ENCODE peak calls at places on chromosomes 16 and 17, in ten cellular contexts. One of them, this sample, is unnamed.

GRCh38 chr17:80730739-80731138 is 186.1 kb downstream of the RPTOR start:
- DNase-seq in left lung: no peak
- DNase-seq in heart left ventricle: no peak
- DNase-seq in gastrocnemius medialis: no peak
- DNase-seq in GM12865: no peak
- DNase-seq in AG04449: no peak
- DNase-seq in endodermal cell: no peak
- DNase-seq in dorsolateral prefrontal cortex: no peak
- DNase-seq in tibial artery: no peak
- DNase-seq in AG04450: no peak
- DNase-seq in this sample: no peak

GRCh38 chr17:71302721-71303549 is 817.9 kb upstream of the SOX9 start:
- DNase-seq in AG04450: no peak
- DNase-seq in heart left ventricle: no peak
- DNase-seq in tibial artery: no peak
- DNase-seq in AG04449: no peak
- DNase-seq in endodermal cell: no peak
- DNase-seq in left lung: no peak
- DNase-seq in dorsolateral prefrontal cortex: no peak
- DNase-seq in gastrocnemius medialis: no peak
- DNase-seq in GM12865: no peak
- DNase-seq in this sample: no peak

GRCh38 chr17:12599185-12599920 is 66.3 kb upstream of the MYOCD start:
- DNase-seq in heart left ventricle: no peak
- DNase-seq in endodermal cell: no peak
- DNase-seq in left lung: no peak
- DNase-seq in AG04450: peak; percentile 52
- DNase-seq in tibial artery: no peak
- DNase-seq in gastrocnemius medialis: no peak
- DNase-seq in AG04449: no peak
- DNase-seq in dorsolateral prefrontal cortex: no peak
- DNase-seq in GM12865: no peak
- DNase-seq in this sample: peak; percentile 40

GRCh38 chr16:63787014-63787413 is 1334.8 kb downstream of the CDH11 start:
- DNase-seq in dorsolateral prefrontal cortex: no peak
- DNase-seq in AG04450: no peak
- DNase-seq in GM12865: no peak
- DNase-seq in heart left ventricle: no peak
- DNase-seq in gastrocnemius medialis: no peak
- DNase-seq in tibial artery: no peak
- DNase-seq in endodermal cell: no peak
- DNase-seq in AG04449: no peak
- DNase-seq in left lung: no peak
- DNase-seq in this sample: no peak

GRCh38 chr16:2026461-2027023 is at the start of gene NHERF2:
- DNase-seq in endodermal cell: peak; percentile 78
- DNase-seq in tibial artery: no peak
- DNase-seq in heart left ventricle: peak; percentile 62
- DNase-seq in left lung: peak; percentile 84
- DNase-seq in dorsolateral prefrontal cortex: no peak
- DNase-seq in AG04449: no peak
- DNase-seq in GM12865: no peak
- DNase-seq in AG04450: no peak
- DNase-seq in gastrocnemius medialis: no peak
- DNase-seq in this sample: no peak

GRCh38 chr16:48384305-48384981 is 770 bp downstream of the SIAH1 start:
- DNase-seq in left lung: peak; percentile 90
- DNase-seq in dorsolateral prefrontal cortex: peak; percentile 49
- DNase-seq in AG04449: no peak
- DNase-seq in gastrocnemius medialis: peak; percentile 60
- DNase-seq in endodermal cell: peak; percentile 85
- DNase-seq in heart left ventricle: peak; percentile 71
- DNase-seq in AG04450: no peak
- DNase-seq in tibial artery: peak; percentile 52
- DNase-seq in GM12865: peak; percentile 61
- DNase-seq in this sample: peak; percentile 74

GRCh38 chr17:8326591-8327583 is 12.8 kb upstream of the ODF4 start:
- DNase-seq in heart left ventricle: peak; percentile 57
- DNase-seq in AG04450: no peak
- DNase-seq in endodermal cell: peak; percentile 85
- DNase-seq in gastrocnemius medialis: no peak
- DNase-seq in GM12865: no peak
- DNase-seq in left lung: no peak
- DNase-seq in tibial artery: peak; percentile 38
- DNase-seq in AG04449: no peak
- DNase-seq in dorsolateral prefrontal cortex: no peak
- DNase-seq in this sample: peak; percentile 61

GRCh38 chr16:88454315-88455057 is 1.4 kb downstream of the ZFPM1 start:
- DNase-seq in AG04450: no peak
- DNase-seq in AG04449: no peak
- DNase-seq in left lung: no peak
- DNase-seq in heart left ventricle: no peak
- DNase-seq in tibial artery: no peak
- DNase-seq in GM12865: peak; percentile 69
- DNase-seq in dorsolateral prefrontal cortex: no peak
- DNase-seq in gastrocnemius medialis: no peak
- DNase-seq in endodermal cell: peak; percentile 72
- DNase-seq in this sample: no peak

GRCh38 chr17:2002767-2003329 is 22.3 kb downstream of the RTN4RL1 start:
- DNase-seq in gastrocnemius medialis: peak; percentile 54
- DNase-seq in tibial artery: no peak
- DNase-seq in AG04450: no peak
- DNase-seq in GM12865: no peak
- DNase-seq in heart left ventricle: no peak
- DNase-seq in dorsolateral prefrontal cortex: no peak
- DNase-seq in AG04449: no peak
- DNase-seq in endodermal cell: peak; percentile 63
- DNase-seq in left lung: no peak
- DNase-seq in this sample: no peak

GRCh38 chr17:19237389-19238166 is 412 bp downstream of the EPN2 start:
- DNase-seq in tibial artery: peak; percentile 37
- DNase-seq in endodermal cell: peak; percentile 85
- DNase-seq in GM12865: peak; percentile 29
- DNase-seq in AG04450: no peak
- DNase-seq in AG04449: no peak
- DNase-seq in heart left ventricle: peak; percentile 46
- DNase-seq in dorsolateral prefrontal cortex: no peak
- DNase-seq in left lung: peak; percentile 79
- DNase-seq in gastrocnemius medialis: peak; percentile 34
- DNase-seq in this sample: no peak

GRCh38 chr16:13973321-13974023 is 53.5 kb downstream of the ERCC4 start:
- DNase-seq in gastrocnemius medialis: no peak
- DNase-seq in AG04449: no peak
- DNase-seq in dorsolateral prefrontal cortex: peak; percentile 58
- DNase-seq in endodermal cell: no peak
- DNase-seq in AG04450: no peak
- DNase-seq in tibial artery: no peak
- DNase-seq in left lung: no peak
- DNase-seq in heart left ventricle: no peak
- DNase-seq in GM12865: no peak
- DNase-seq in this sample: no peak

GRCh38 chr16:57955572-57955971 is 15.4 kb downstream of the CNGB1 start:
- DNase-seq in AG04450: no peak
- DNase-seq in heart left ventricle: peak; percentile 43
- DNase-seq in left lung: no peak
- DNase-seq in AG04449: no peak
- DNase-seq in GM12865: no peak
- DNase-seq in gastrocnemius medialis: no peak
- DNase-seq in tibial artery: no peak
- DNase-seq in dorsolateral prefrontal cortex: no peak
- DNase-seq in endodermal cell: no peak
- DNase-seq in this sample: no peak

GRCh38 chr17:31843382-31843780 is 15.7 kb downstream of the COPRS start:
- DNase-seq in AG04449: no peak
- DNase-seq in GM12865: no peak
- DNase-seq in left lung: no peak
- DNase-seq in heart left ventricle: no peak
- DNase-seq in dorsolateral prefrontal cortex: no peak
- DNase-seq in AG04450: no peak
- DNase-seq in gastrocnemius medialis: no peak
- DNase-seq in tibial artery: no peak
- DNase-seq in endodermal cell: no peak
- DNase-seq in this sample: peak; percentile 22

GRCh38 chr17:31835984-31836383 is 23.1 kb downstream of the COPRS start:
- DNase-seq in heart left ventricle: no peak
- DNase-seq in tibial artery: no peak
- DNase-seq in GM12865: no peak
- DNase-seq in gastrocnemius medialis: no peak
- DNase-seq in AG04450: no peak
- DNase-seq in left lung: no peak
- DNase-seq in endodermal cell: no peak
- DNase-seq in dorsolateral prefrontal cortex: no peak
- DNase-seq in AG04449: no peak
- DNase-seq in this sample: peak; percentile 54

GRCh38 chr17:31838641-31839225 is 20.3 kb downstream of the COPRS start:
- DNase-seq in left lung: no peak
- DNase-seq in AG04450: no peak
- DNase-seq in dorsolateral prefrontal cortex: no peak
- DNase-seq in GM12865: no peak
- DNase-seq in AG04449: no peak
- DNase-seq in tibial artery: no peak
- DNase-seq in endodermal cell: no peak
- DNase-seq in gastrocnemius medialis: no peak
- DNase-seq in heart left ventricle: no peak
- DNase-seq in this sample: peak; percentile 47

GRCh38 chr17:31842416-31843381 is 16.3 kb downstream of the COPRS start:
- DNase-seq in gastrocnemius medialis: peak; percentile 51
- DNase-seq in GM12865: peak; percentile 68
- DNase-seq in AG04450: peak; percentile 60
- DNase-seq in heart left ventricle: peak; percentile 73
- DNase-seq in tibial artery: peak; percentile 64
- DNase-seq in left lung: no peak
- DNase-seq in AG04449: no peak
- DNase-seq in dorsolateral prefrontal cortex: peak; percentile 67
- DNase-seq in endodermal cell: peak; percentile 96
- DNase-seq in this sample: peak; percentile 69

GRCh38 chr17:31841850-31842415 is 17.1 kb downstream of the COPRS start:
- DNase-seq in dorsolateral prefrontal cortex: no peak
- DNase-seq in AG04450: no peak
- DNase-seq in heart left ventricle: no peak
- DNase-seq in GM12865: no peak
- DNase-seq in tibial artery: no peak
- DNase-seq in AG04449: no peak
- DNase-seq in left lung: no peak
- DNase-seq in endodermal cell: no peak
- DNase-seq in gastrocnemius medialis: no peak
- DNase-seq in this sample: no peak
- H3K4me3 ChIP-seq in dorsolateral prefrontal cortex: peak overlapping the region; percentile 54
- H3K4me3 ChIP-seq in AG04450: no peak overlapping the region
- H3K4me3 ChIP-seq in heart left ventricle: no peak overlapping the region
- H3K4me3 ChIP-seq in GM12865: no peak overlapping the region
- H3K4me3 ChIP-seq in tibial artery: peak overlapping the region; percentile 23
- H3K4me3 ChIP-seq in AG04449: no peak overlapping the region
- H3K4me3 ChIP-seq in left lung: no peak overlapping the region
- H3K4me3 ChIP-seq in endodermal cell: no peak overlapping the region
- H3K4me3 ChIP-seq in gastrocnemius medialis: no peak overlapping the region
- H3K4me3 ChIP-seq in this sample: no peak overlapping the region

GRCh38 chr17:44733753-44734152 is 25.0 kb upstream of the ADAM11 start:
- DNase-seq in AG04450: no peak
- DNase-seq in heart left ventricle: peak; percentile 37
- DNase-seq in GM12865: no peak
- DNase-seq in tibial artery: no peak
- DNase-seq in AG04449: no peak
- DNase-seq in gastrocnemius medialis: no peak
- DNase-seq in endodermal cell: peak; percentile 90
- DNase-seq in left lung: no peak
- DNase-seq in dorsolateral prefrontal cortex: peak; percentile 45
- DNase-seq in this sample: no peak
- TF ChIP-seq CTCF in AG04450: peak; percentile 24
- TF ChIP-seq CTCF in heart left ventricle: no peak
- TF ChIP-seq CTCF in GM12865: no peak
- TF ChIP-seq CTCF in tibial artery: no peak
- TF ChIP-seq CTCF in AG04449: peak; percentile 39
- TF ChIP-seq CTCF in gastrocnemius medialis: no peak
- TF ChIP-seq CTCF in endodermal cell: peak; percentile 79
- TF ChIP-seq CTCF in left lung: no peak
- TF ChIP-seq CTCF in dorsolateral prefrontal cortex: no peak
- TF ChIP-seq CTCF in this sample: peak; percentile 14

DNA sequence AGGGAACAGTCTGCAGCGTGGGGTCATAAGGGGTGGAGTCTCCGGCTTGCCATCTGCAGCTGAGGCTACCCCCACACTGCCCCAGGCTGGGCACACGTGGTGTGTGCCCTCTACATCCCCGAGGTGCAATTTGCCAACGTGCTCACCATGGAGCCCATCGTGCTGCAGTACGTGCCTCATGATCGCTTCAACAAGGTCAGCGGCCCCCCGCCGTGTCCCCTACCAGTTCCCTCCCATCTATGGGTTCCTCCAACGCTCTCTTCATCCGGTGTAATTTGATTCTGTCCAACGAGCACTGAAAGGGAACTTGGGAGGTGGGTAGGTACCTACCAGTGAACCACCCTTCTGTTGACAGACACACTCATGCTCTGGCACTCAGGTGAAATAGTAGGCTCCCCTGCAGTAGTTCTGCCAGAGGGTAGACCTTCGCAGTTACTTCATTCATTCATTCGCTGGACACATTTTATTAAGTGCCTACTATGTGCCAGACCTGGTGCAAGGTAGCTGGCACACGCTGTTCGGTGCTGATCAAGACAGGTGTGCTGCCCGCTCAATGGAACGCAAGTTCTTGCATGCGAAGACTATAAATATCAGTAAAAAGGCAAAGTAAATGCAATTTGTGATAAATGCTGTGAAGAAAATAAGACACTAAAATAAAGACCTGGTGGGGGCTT is 2.7 kb downstream of the MLLT6 start:
- DNase-seq in gastrocnemius medialis: no peak
- DNase-seq in tibial artery: no peak
- DNase-seq in heart left ventricle: no peak
- DNase-seq in AG04449: no peak
- DNase-seq in AG04450: no peak
- DNase-seq in endodermal cell: no peak
- DNase-seq in GM12865: no peak
- DNase-seq in left lung: no peak
- DNase-seq in dorsolateral prefrontal cortex: no peak
- DNase-seq in this sample: no peak
- H3K4me3 ChIP-seq in gastrocnemius medialis: no peak overlapping the region
- H3K4me3 ChIP-seq in tibial artery: no peak overlapping the region
- H3K4me3 ChIP-seq in heart left ventricle: no peak overlapping the region
- H3K4me3 ChIP-seq in AG04449: no peak overlapping the region
- H3K4me3 ChIP-seq in AG04450: no peak overlapping the region
- H3K4me3 ChIP-seq in endodermal cell: no peak overlapping the region
- H3K4me3 ChIP-seq in GM12865: no peak overlapping the region
- H3K4me3 ChIP-seq in left lung: no peak overlapping the region
- H3K4me3 ChIP-seq in dorsolateral prefrontal cortex: no peak overlapping the region
- H3K4me3 ChIP-seq in this sample: no peak overlapping the region

DNA sequence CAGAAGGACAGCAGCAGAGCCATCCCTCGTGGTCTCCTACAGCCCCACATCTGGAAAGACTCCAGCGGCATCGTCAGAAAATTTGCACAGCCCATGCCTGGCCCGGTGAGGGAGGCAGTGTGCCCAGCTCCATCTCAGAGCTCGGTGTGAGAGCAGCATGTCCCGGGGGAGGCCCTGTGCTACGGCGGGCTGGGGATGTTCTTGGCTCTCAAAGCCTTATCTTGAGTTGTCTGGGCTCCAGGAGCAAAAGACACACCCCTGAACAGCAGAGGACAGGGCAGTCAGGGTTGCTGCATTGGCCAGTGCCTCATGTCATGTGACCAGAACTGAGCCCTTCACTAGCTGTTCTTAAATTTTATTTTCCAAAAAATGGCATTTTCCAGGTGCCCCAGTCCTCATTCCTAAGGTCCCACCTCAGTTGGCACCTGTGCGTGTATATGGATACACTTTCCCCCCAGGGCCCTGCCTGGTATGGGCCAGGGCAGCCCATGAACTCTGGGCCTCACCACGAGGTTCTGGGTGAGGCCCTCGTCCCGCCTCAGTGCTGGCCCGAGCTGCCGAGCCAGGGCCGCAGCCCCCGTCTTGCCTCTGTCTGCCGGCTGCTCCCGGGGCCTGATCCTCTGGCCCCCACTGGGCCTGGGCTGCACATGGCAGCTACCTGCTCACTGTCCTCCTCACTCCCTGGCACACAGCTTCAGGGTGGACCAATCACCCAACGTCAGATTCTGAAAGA is 3.0 kb downstream of the NUDT16L1 start:
- DNase-seq in gastrocnemius medialis: no peak
- DNase-seq in tibial artery: peak; percentile 59
- DNase-seq in AG04449: no peak
- DNase-seq in dorsolateral prefrontal cortex: no peak
- DNase-seq in heart left ventricle: peak; percentile 79
- DNase-seq in endodermal cell: peak; percentile 44
- DNase-seq in left lung: no peak
- DNase-seq in GM12865: no peak
- DNase-seq in AG04450: no peak
- DNase-seq in this sample: peak; percentile 36
- TF ChIP-seq CTCF in gastrocnemius medialis: no peak
- TF ChIP-seq CTCF in tibial artery: no peak
- TF ChIP-seq CTCF in AG04449: no peak
- TF ChIP-seq CTCF in dorsolateral prefrontal cortex: no peak
- TF ChIP-seq CTCF in heart left ventricle: no peak
- TF ChIP-seq CTCF in endodermal cell: no peak
- TF ChIP-seq CTCF in left lung: no peak
- TF ChIP-seq CTCF in GM12865: no peak
- TF ChIP-seq CTCF in AG04450: no peak
- TF ChIP-seq CTCF in this sample: no peak

This sample was measured in foreskin fibroblast.